ENCODE peak calls at places on chromosomes 1 and 21, in ten cellular contexts. O is ELR; X is T-helper 1 cell; G is cerebellar cortex; B is right lobe of liver; A is neural progenitor cell; H is AG09309; C is stimulated activated CD4-positive, alpha-beta T cell treated with anti-CD3 and anti-CD28 coated beads, Interleukin-1b, Interleukin-23, amount 100 ng/mL, for 1 hour; W is amniotic epithelial cell; P is aorta. R is an unnamed sample.

GRCh38 chr1:41673355-41673754 is 188.9 kb upstream of the EDN2 start:
- DNase-seq in O (peak), X (peak), G (no peak), B (no peak), A (no peak), H (peak), C (no peak), W (peak), P (no peak), R (no peak)

GRCh38 chr21:33042812-33043211 is 17.1 kb downstream of the OLIG2 start:
- DNase-seq in O (peak), X (no peak), G (no peak), B (no peak), A (no peak), H (peak), C (no peak), W (peak), P (no peak), R (peak)

GRCh38 chr1:204729516-204729915 is 44.0 kb upstream of the LRRN2 start:
- DNase-seq in O (no peak), X (no peak), G (no peak), B (no peak), A (no peak), H (no peak), C (no peak), W (no peak), P (no peak), R (no peak)

GRCh38 chr1:172775598-172776570 is 117.0 kb downstream of the FASLG start:
- DNase-seq in O (no peak), X (no peak), G (no peak), B (no peak), A (no peak), H (no peak), C (no peak), W (no peak), P (no peak), R (peak)

GRCh38 chr1:154953611-154954038 is 2.3 kb downstream of the PBXIP1 start:
- DNase-seq in O (no peak), X (no peak), G (no peak), B (no peak), A (no peak), H (no peak), C (no peak), W (no peak), P (no peak), R (no peak)

GRCh38 chr1:59162665-59163064 is 134.2 kb upstream of the FGGY start:
- DNase-seq in O (no peak), X (no peak), G (no peak), B (no peak), A (no peak), H (no peak), C (no peak), W (no peak), P (no peak), R (no peak)

GRCh38 chr1:3023994-3024393 is 2.7 kb downstream of the ACTRT2 start:
- DNase-seq in O (no peak), X (no peak), G (peak), B (no peak), A (no peak), H (no peak), C (no peak), W (no peak), P (no peak), R (no peak)

GRCh38 chr1:228765543-228765942 is 30.3 kb downstream of the RHOU start:
- DNase-seq in O (no peak), X (peak), G (no peak), B (no peak), A (no peak), H (no peak), C (no peak), W (no peak), P (no peak), R (no peak)

GRCh38 chr1:66752000-66752592 is at the start of gene DYNLT5:
- DNase-seq in O (peak), X (no peak), G (peak), B (peak), A (peak), H (peak), C (no peak), W (peak), P (peak), R (peak)

GRCh38 chr1:53734650-53735211 is 4.2 kb downstream of the GLIS1 start:
- DNase-seq in O (peak), X (no peak), G (no peak), B (no peak), A (peak), H (peak), C (no peak), W (peak), P (no peak), R (peak)

GRCh38 chr1:206575165-206575893 is 36.9 kb downstream of the EIF2D start:
- DNase-seq in O (peak), X (peak), G (peak), B (no peak), A (no peak), H (peak), C (no peak), W (peak), P (peak), R (peak)

GRCh38 chr1:6672558-6672957 is 29.1 kb downstream of the DNAJC11 start:
- DNase-seq in O (no peak), X (no peak), G (no peak), B (no peak), A (no peak), H (no peak), C (no peak), W (peak), P (no peak), R (peak)

GRCh38 chr1:63868220-63868897 is 94.5 kb downstream of the ROR1 start:
- DNase-seq in O (peak), X (no peak), G (no peak), B (no peak), A (no peak), H (no peak), C (no peak), W (peak), P (no peak), R (peak)

GRCh38 chr1:223504741-223505140 is 111.5 kb downstream of the CCDC185 start:
- DNase-seq in O (peak), X (no peak), G (no peak), B (no peak), A (no peak), H (peak), C (no peak), W (peak), P (no peak), R (no peak)

GRCh38 chr1:67683306-67683705 is 1.7 kb upstream of the GADD45A start:
- DNase-seq in O (peak), X (no peak), G (no peak), B (no peak), A (no peak), H (no peak), C (no peak), W (peak), P (no peak), R (peak)

GRCh38 chr1:119611701-119612113 is 36.4 kb downstream of the ZNF697 start:
- DNase-seq in O (peak), X (peak), G (peak), B (peak), A (peak), H (no peak), C (no peak), W (peak), P (peak), R (peak)

GRCh38 chr1:41811051-41811795 is 107.5 kb downstream of the HIVEP3 start:
- DNase-seq in O (peak), X (peak), G (no peak), B (no peak), A (no peak), H (no peak), C (no peak), W (no peak), P (no peak), R (peak)

GRCh38 chr1:115529216-115529897 is 112.4 kb upstream of the VANGL1 start:
- DNase-seq in O (peak), X (no peak), G (no peak), B (no peak), A (no peak), H (no peak), C (no peak), W (peak), P (no peak), R (no peak)

GRCh38 chr1:1853593-1854257 is 37.2 kb downstream of the GNB1 start:
- DNase-seq in O (no peak), X (no peak), G (no peak), B (no peak), A (no peak), H (no peak), C (no peak), W (no peak), P (no peak), R (no peak)

GRCh38 chr1:5868931-5869500 is 123.2 kb downstream of the NPHP4 start:
- DNase-seq in O (no peak), X (no peak), G (no peak), B (no peak), A (no peak), H (no peak), C (no peak), W (no peak), P (no peak), R (no peak)

GRCh38 chr1:155186955-155187891 is 13.6 kb downstream of the TRIM46 start:
- DNase-seq in O (no peak), X (no peak), G (no peak), B (no peak), A (no peak), H (no peak), C (no peak), W (no peak), P (peak), R (no peak)

GRCh38 chr1:207750901-207751300 is 953 bp upstream of the CD46 start:
- DNase-seq in O (no peak), X (no peak), G (peak), B (no peak), A (no peak), H (no peak), C (no peak), W (no peak), P (no peak), R (no peak)

GRCh38 chr21:35952651-35953340 is 107.5 kb downstream of the SETD4 start:
- DNase-seq in O (no peak), X (no peak), G (no peak), B (no peak), A (no peak), H (no peak), C (no peak), W (no peak), P (no peak), R (no peak)

GRCh38 chr21:45993210-45994085 is 11.9 kb downstream of the COL6A1 start:
- DNase-seq in O (no peak), X (no peak), G (no peak), B (peak), A (no peak), H (no peak), C (no peak), W (no peak), P (peak), R (no peak)

GRCh38 chr1:242673652-242674051 is 149.2 kb upstream of the PLD5 start:
- DNase-seq in O (no peak), X (no peak), G (no peak), B (no peak), A (no peak), H (no peak), C (no peak), W (no peak), P (no peak), R (no peak)

GRCh38 chr1:165225650-165226049 is 130.9 kb downstream of the LMX1A start:
- DNase-seq in O (no peak), X (no peak), G (no peak), B (no peak), A (no peak), H (no peak), C (no peak), W (no peak), P (no peak), R (no peak)

GRCh38 chr1:62093261-62093660 is 101.4 kb upstream of the L1TD1 start:
- DNase-seq in O (no peak), X (no peak), G (no peak), B (no peak), A (no peak), H (no peak), C (no peak), W (no peak), P (no peak), R (no peak)

GRCh38 chr1:211017066-211017691 is 116.8 kb downstream of the KCNH1 start:
- DNase-seq in O (peak), X (no peak), G (peak), B (no peak), A (no peak), H (no peak), C (no peak), W (peak), P (no peak), R (peak)

GRCh38 chr21:45418301-45419071 is 13.5 kb downstream of the COL18A1 start:
- DNase-seq in O (no peak), X (no peak), G (no peak), B (no peak), A (no peak), H (no peak), C (no peak), W (no peak), P (peak), R (no peak)

GRCh38 chr1:78665809-78666208 is 16.2 kb downstream of the IFI44 start:
- DNase-seq in O (no peak), X (no peak), G (no peak), B (no peak), A (no peak), H (no peak), C (no peak), W (no peak), P (no peak), R (no peak)

GRCh38 chr1:21340230-21340564 is 49.9 kb upstream of the ECE1 start:
- DNase-seq in O (no peak), X (no peak), G (no peak), B (peak), A (no peak), H (no peak), C (no peak), W (no peak), P (peak), R (no peak)

GRCh38 chr21:36707763-36708511 is 9.0 kb downstream of the SIM2 start:
- DNase-seq in O (no peak), X (no peak), G (no peak), B (peak), A (peak), H (no peak), C (no peak), W (no peak), P (peak), R (no peak)

R was measured in mesenchymal stem cell.